ENCODE peak calls at places on chromosomes 13 and 19, in four cellular contexts. G is IMR-90, I is H1, M is H9. F is an unnamed sample.
A peak's percentile ranks its signal among the peaks of the same experiment; 100 is the strongest.

GRCh38 chr19:7899751-7900352 is 3.8 kb upstream of the MAP2K7 start:
- DNase-seq in I (no peak), M (no peak), G (no peak), F (no peak)

GRCh38 chr19:16035601-16036297 is 40.5 kb upstream of the TPM4 start:
- DNase-seq in I (no peak), G (no peak), M (no peak), F (no peak)

GRCh38 chr13:46614582-46614981 is 61.6 kb downstream of the LRCH1 start:
- DNase-seq in G (peak; percentile 93), M (no peak), I (no peak), F (no peak)

GRCh38 chr19:48419158-48419920 is 25.9 kb downstream of the GRIN2D start:
- DNase-seq in M (peak; percentile 86), I (peak; percentile 49), G (peak; percentile 42), F (peak; percentile 88)

GRCh38 chr13:99991806-99992242 is 10.2 kb downstream of the ZIC2 start:
- DNase-seq in I (no peak), G (no peak), M (peak; percentile 58), F (peak; percentile 66)

GRCh38 chr13:23443110-23443509 is 9.6 kb upstream of the SACS start:
- DNase-seq in M (no peak), I (no peak), G (no peak), F (no peak)

GRCh38 chr13:47598340-47598911 is 402.6 kb downstream of the SUCLA2 start:
- DNase-seq in M (no peak), G (peak; percentile 13), I (no peak), F (peak; percentile 57)

GRCh38 chr13:94620286-94620896 is 18.7 kb downstream of the GPR180 start:
- DNase-seq in I (no peak), M (no peak), G (peak; percentile 41), F (peak; percentile 57)

GRCh38 chr19:40414536-40415535 is 1.7 kb upstream of the PRX start:
- DNase-seq in G (no peak), M (no peak), I (no peak), F (no peak)

GRCh38 chr13:80141114-80141849 is 199.6 kb downstream of the SPRY2 start:
- DNase-seq in M (no peak), I (no peak), G (peak; percentile 78), F (peak; percentile 51)

GRCh38 chr13:75636339-75637095 is 387 bp downstream of the LMO7 start:
- DNase-seq in M (peak; percentile 69), I (no peak), G (peak; percentile 46), F (peak; percentile 76)

GRCh38 chr19:9597027-9597426 is 12.7 kb upstream of the ZNF121 start:
- DNase-seq in I (no peak), G (peak; percentile 92), M (no peak), F (no peak)

GRCh38 chr13:106133025-106133424 is 402.4 kb downstream of the EFNB2 start:
- DNase-seq in M (no peak), G (peak; percentile 81), I (no peak), F (no peak)

GRCh38 chr13:27522847-27523246 is 72.5 kb upstream of the MTIF3 start:
- DNase-seq in G (no peak), M (no peak), I (no peak), F (no peak)

GRCh38 chr13:46232281-46232680 is 20.6 kb downstream of the LRRC63 start:
- DNase-seq in M (no peak), G (peak; percentile 1), I (no peak), F (no peak)

GRCh38 chr13:25911020-25911419 is 140.8 kb downstream of the SHISA2 start:
- DNase-seq in M (peak; percentile 72), G (no peak), I (peak; percentile 74), F (peak; percentile 84)

GRCh38 chr13:20873348-20873747 is 29.2 kb downstream of the XPO4 start:
- DNase-seq in I (no peak), G (peak; percentile 61), M (no peak), F (peak; percentile 9)

GRCh38 chr13:96294930-96295657 is 205.2 kb downstream of the HS6ST3 start:
- DNase-seq in I (peak; percentile 17), M (peak; percentile 30), G (no peak), F (no peak)

GRCh38 chr13:47211106-47211505 is 314.3 kb upstream of the HTR2A start:
- DNase-seq in I (peak; percentile 33), M (peak; percentile 33), G (peak; percentile 40), F (peak; percentile 98)

GRCh38 chr13:67238277-67238859 is 8.2 kb upstream of the PCDH9 start:
- DNase-seq in G (peak; percentile 36), M (no peak), I (no peak), F (peak; percentile 13)

DNA sequence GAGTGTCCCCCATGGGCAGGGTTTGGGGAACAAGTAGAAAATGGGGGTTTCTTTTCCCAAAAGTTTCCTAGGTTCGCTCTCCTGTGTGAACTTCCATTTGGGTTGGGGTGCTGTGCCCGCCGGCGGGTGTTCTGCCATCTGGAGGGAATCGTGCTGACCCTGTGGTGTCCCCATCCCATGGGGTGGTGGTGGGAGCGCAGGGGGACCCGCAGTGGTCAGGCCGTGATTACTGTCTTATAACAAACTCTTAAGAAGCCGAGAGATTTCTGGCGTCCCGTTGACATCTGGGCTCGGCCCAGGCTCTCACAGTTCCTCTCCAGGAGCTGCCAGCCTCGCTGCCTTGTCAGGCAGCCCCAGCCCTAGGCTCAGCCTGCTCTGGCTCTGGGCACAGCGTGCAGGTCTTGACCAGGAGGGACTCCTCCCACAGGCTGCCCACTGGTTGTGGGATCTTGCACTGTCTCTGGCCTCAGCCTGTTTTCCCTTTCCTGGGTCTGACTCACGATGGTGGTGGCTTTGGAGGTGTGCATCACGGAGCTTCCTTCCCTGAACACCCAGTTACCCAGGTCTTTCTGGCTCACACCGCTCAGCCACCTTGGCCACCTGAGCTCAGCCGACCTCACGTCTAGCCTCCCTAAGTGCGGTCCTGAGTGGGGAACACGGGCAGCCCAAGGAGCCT is 34.5 kb downstream of the PLEKHJ1 start:
- DNase-seq in M (no peak), G (no peak), I (no peak), F (no peak)
- H4K5ac ChIP-seq in M (peak overlapping the region; percentile 73), G (no peak overlapping the region), I (no peak overlapping the region), F (no peak overlapping the region)

DNA sequence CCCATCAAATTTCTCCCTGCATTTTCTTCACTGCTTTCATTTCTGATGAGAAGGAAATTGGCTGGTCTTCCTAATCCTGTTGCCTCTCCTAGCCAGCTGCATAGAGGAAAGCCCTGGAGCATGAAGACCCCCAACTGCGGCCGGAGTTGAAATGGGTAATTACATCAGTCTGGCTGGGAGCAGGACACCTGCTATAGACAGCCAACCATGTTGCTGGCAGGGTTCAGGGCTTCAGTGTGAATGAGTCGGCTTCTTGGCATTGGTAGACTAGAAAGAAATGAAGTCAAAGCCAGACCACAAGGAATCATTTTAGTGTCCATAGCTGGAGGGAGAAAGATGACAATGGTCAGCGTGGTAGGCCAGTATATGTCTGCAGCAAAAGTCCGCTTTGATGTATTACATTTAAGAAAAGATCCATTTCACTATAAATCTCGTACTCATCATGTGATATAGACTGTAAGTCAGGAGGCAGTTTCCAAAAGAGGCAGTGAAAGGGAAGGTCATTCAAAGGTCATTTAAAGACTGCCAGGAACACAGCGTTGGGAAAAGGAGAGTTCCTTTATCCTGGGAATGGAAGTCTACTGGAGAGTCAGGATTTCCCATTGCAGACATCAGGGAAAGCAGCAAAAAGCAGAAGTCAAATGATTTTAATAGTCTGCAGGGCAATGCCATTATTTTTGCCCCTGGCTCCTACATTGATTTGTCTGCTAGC is 262.7 kb downstream of the DNAJC15 start:
- DNase-seq in I (no peak), M (no peak), G (peak; percentile 68), F (no peak)
- H4K5ac ChIP-seq in I (no peak overlapping the region), M (no peak overlapping the region), G (no peak overlapping the region), F (no peak overlapping the region)

GRCh38 chr13:52353116-52353718 is 52.8 kb downstream of the THSD1 start:
- DNase-seq in M (no peak), G (peak; percentile 75), I (no peak), F (no peak)
- H4K5ac ChIP-seq in M (no peak overlapping the region), G (no peak overlapping the region), I (no peak overlapping the region), F (no peak overlapping the region)

GRCh38 chr19:18282788-18283141 is 1.3 kb upstream of the JUND start:
- DNase-seq in M (no peak), I (no peak), G (no peak), F (peak; percentile 18)
- H4K5ac ChIP-seq in M (peak overlapping the region; percentile 6), I (peak overlapping the region; percentile 61), G (peak overlapping the region; percentile 83), F (no peak overlapping the region)

GRCh38 chr13:89550842-89551422 is 1796.6 kb upstream of the MIR17HG start:
- DNase-seq in G (no peak), M (no peak), I (no peak), F (peak; percentile 25)
- H4K5ac ChIP-seq in G (no peak overlapping the region), M (no peak overlapping the region), I (no peak overlapping the region), F (no peak overlapping the region)

GRCh38 chr19:5950744-5951143 is 27.2 kb downstream of the RANBP3 start:
- DNase-seq in G (no peak), M (no peak), I (no peak), F (no peak)

GRCh38 chr19:5948697-5949564 is 29.0 kb downstream of the RANBP3 start:
- DNase-seq in G (no peak), I (no peak), M (no peak), F (no peak)

GRCh38 chr19:5949792-5950305 is 28.1 kb downstream of the RANBP3 start:
- DNase-seq in G (no peak), I (no peak), M (no peak), F (no peak)

GRCh38 chr19:5943623-5944022 is 29.6 kb downstream of the CAPS start:
- DNase-seq in G (peak; percentile 82), I (no peak), M (no peak), F (no peak)

GRCh38 chr19:5947435-5947834 is 30.5 kb downstream of the RANBP3 start:
- DNase-seq in G (peak; percentile 67), I (no peak), M (no peak), F (no peak)
- H4K5ac ChIP-seq in G (peak overlapping the region; percentile 24), I (no peak overlapping the region), M (no peak overlapping the region), F (no peak overlapping the region)

GRCh38 chr19:33171916-33172359 is 22.2 kb upstream of the LRP3 start:
- DNase-seq in I (no peak), G (peak; percentile 74), M (no peak), F (no peak)

GRCh38 chr19:33174186-33174585 is 19.9 kb upstream of the LRP3 start:
- DNase-seq in I (no peak), M (no peak), G (no peak), F (no peak)

GRCh38 chr19:33167438-33167837 is 26.7 kb upstream of the LRP3 start:
- DNase-seq in G (no peak), M (no peak), I (no peak), F (no peak)

GRCh38 chr19:33171222-33171795 is 22.8 kb upstream of the LRP3 start:
- DNase-seq in I (no peak), G (no peak), M (no peak), F (no peak)

DNA sequence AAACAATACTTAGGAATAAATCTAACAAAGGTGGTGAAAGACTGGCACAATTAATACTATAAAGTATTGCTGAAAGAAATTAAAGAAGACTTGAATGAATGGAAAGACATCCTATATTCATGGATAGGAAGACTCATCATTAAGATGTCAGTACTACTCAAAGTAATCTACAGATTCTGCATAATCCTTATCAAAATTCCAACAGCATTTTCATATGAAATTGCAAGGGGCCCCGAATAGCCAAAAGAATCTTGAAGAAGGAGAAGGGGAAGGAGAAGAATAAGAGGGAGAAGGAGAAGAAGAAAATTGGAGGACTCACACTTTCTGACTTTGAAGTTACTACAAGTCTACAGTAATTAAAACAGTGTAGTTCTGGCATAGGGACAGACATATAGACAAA is 25.6 kb upstream of the LRP3 start:
- DNase-seq in G (no peak), M (no peak), I (no peak), F (no peak)
- H4K5ac ChIP-seq in G (no peak overlapping the region), M (no peak overlapping the region), I (no peak overlapping the region), F (no peak overlapping the region)

F was measured in mesendoderm.